ENCODE peak calls at places on chromosome 17, in five cellular contexts. One of them, this sample, is unnamed.

GRCh38 chr17:34006126-34006525 is 249.0 kb upstream of the CCL2 start:
- DNase-seq in heart left ventricle: no peak
- DNase-seq in ovary: no peak
- DNase-seq in memory B cell: no peak
- DNase-seq in activated CD4-positive, alpha-beta T cell treated with anti-CD3 and anti-CD28 coated beads for 48 hours: no peak
- DNase-seq in this sample: no peak

GRCh38 chr17:39622380-39623006 is 4.3 kb upstream of the PPP1R1B start:
- DNase-seq in heart left ventricle: no peak
- DNase-seq in ovary: no peak
- DNase-seq in memory B cell: no peak
- DNase-seq in activated CD4-positive, alpha-beta T cell treated with anti-CD3 and anti-CD28 coated beads for 48 hours: peak
- DNase-seq in this sample: no peak

GRCh38 chr17:9209347-9209746 is 188.0 kb downstream of the NTN1 start:
- DNase-seq in heart left ventricle: peak
- DNase-seq in ovary: no peak
- DNase-seq in memory B cell: no peak
- DNase-seq in activated CD4-positive, alpha-beta T cell treated with anti-CD3 and anti-CD28 coated beads for 48 hours: no peak
- DNase-seq in this sample: no peak

GRCh38 chr17:39609416-39610025 is 1.8 kb upstream of the NEUROD2 start:
- DNase-seq in heart left ventricle: no peak
- DNase-seq in ovary: no peak
- DNase-seq in memory B cell: no peak
- DNase-seq in activated CD4-positive, alpha-beta T cell treated with anti-CD3 and anti-CD28 coated beads for 48 hours: no peak
- DNase-seq in this sample: no peak

GRCh38 chr17:9331512-9332163 is 244.0 kb downstream of the STX8 start:
- DNase-seq in heart left ventricle: no peak
- DNase-seq in ovary: no peak
- DNase-seq in memory B cell: no peak
- DNase-seq in activated CD4-positive, alpha-beta T cell treated with anti-CD3 and anti-CD28 coated beads for 48 hours: no peak
- DNase-seq in this sample: no peak

GRCh38 chr17:64547354-64547753 is 40.6 kb downstream of the CEP95 start:
- DNase-seq in heart left ventricle: no peak
- DNase-seq in ovary: no peak
- DNase-seq in memory B cell: no peak
- DNase-seq in activated CD4-positive, alpha-beta T cell treated with anti-CD3 and anti-CD28 coated beads for 48 hours: no peak
- DNase-seq in this sample: no peak

GRCh38 chr17:41910701-41911391 is 7.9 kb downstream of the ACLY start:
- DNase-seq in heart left ventricle: no peak
- DNase-seq in ovary: no peak
- DNase-seq in memory B cell: no peak
- DNase-seq in activated CD4-positive, alpha-beta T cell treated with anti-CD3 and anti-CD28 coated beads for 48 hours: no peak
- DNase-seq in this sample: no peak

GRCh38 chr17:4631431-4631830 is 10.0 kb downstream of the ALOX15 start:
- DNase-seq in heart left ventricle: no peak
- DNase-seq in ovary: no peak
- DNase-seq in memory B cell: no peak
- DNase-seq in activated CD4-positive, alpha-beta T cell treated with anti-CD3 and anti-CD28 coated beads for 48 hours: no peak
- DNase-seq in this sample: peak

GRCh38 chr17:80125656-80126448 is 21.1 kb downstream of the EIF4A3 start:
- DNase-seq in heart left ventricle: no peak
- DNase-seq in ovary: no peak
- DNase-seq in memory B cell: no peak
- DNase-seq in activated CD4-positive, alpha-beta T cell treated with anti-CD3 and anti-CD28 coated beads for 48 hours: no peak
- DNase-seq in this sample: no peak

GRCh38 chr17:82889496-82890338 is 49.9 kb upstream of the ZNF750 start:
- DNase-seq in heart left ventricle: peak
- DNase-seq in ovary: no peak
- DNase-seq in memory B cell: no peak
- DNase-seq in activated CD4-positive, alpha-beta T cell treated with anti-CD3 and anti-CD28 coated beads for 48 hours: no peak
- DNase-seq in this sample: no peak

This sample was measured in sciatic nerve.